ENCODE peak calls at places on chromosomes 12 and 14, in nine cellular contexts. K is left ventricle myocardium inferior, I is breast epithelium, D is colonic mucosa, J is endodermal cell, A is A673, C is spleen, R is tibial nerve, W is pancreas. S is an unnamed sample.

GRCh38 chr14:20698018-20698329 is 9.4 kb downstream of the ANG start:
- DNase-seq in K (no peak), I (no peak), D (no peak), J (no peak), A (no peak), C (no peak), R (no peak), W (no peak), S (no peak)

GRCh38 chr14:59254146-59254910 is 65.9 kb downstream of the DAAM1 start:
- DNase-seq in K (peak; percentile 74), I (peak; percentile 71), D (peak; percentile 68), J (peak; percentile 55), A (peak; percentile 34), C (no peak), R (peak; percentile 47), W (no peak), S (peak; percentile 74)

GRCh38 chr14:89351364-89351957 is 65.6 kb downstream of the FOXN3 start:
- DNase-seq in K (no peak), I (no peak), D (peak; percentile 17), J (peak; percentile 76), A (peak; percentile 63), C (no peak), R (no peak), W (no peak), S (no peak)

GRCh38 chr14:89428556-89429196 is 11.6 kb upstream of the FOXN3 start:
- DNase-seq in K (no peak), I (no peak), D (no peak), J (peak; percentile 65), A (no peak), C (peak; percentile 79), R (no peak), W (no peak), S (peak; percentile 38)

GRCh38 chr12:66240106-66240820 is 51.2 kb downstream of the IRAK3 start:
- DNase-seq in K (no peak), I (no peak), D (no peak), J (no peak), A (no peak), C (no peak), R (no peak), W (no peak), S (no peak)

GRCh38 chr14:84181072-84181471 is 1348.9 kb upstream of the FLRT2 start:
- DNase-seq in K (no peak), I (no peak), D (no peak), J (no peak), A (no peak), C (no peak), R (no peak), W (no peak), S (no peak)

GRCh38 chr12:57005980-57006808 is at the start of gene ZBTB39:
- DNase-seq in K (peak; percentile 64), I (no peak), D (peak; percentile 51), J (peak; percentile 92), A (peak; percentile 85), C (peak; percentile 92), R (no peak), W (peak; percentile 89), S (peak; percentile 35)

GRCh38 chr14:94571395-94571794 is 9.8 kb upstream of the SERPINA5 start:
- DNase-seq in K (peak; percentile 26), I (no peak), D (no peak), J (no peak), A (no peak), C (no peak), R (no peak), W (no peak), S (no peak)

GRCh38 chr12:128840862-128841468 is 12.3 kb upstream of the GLT1D1 start:
- DNase-seq in K (no peak), I (no peak), D (no peak), J (no peak), A (peak; percentile 31), C (peak; percentile 28), R (no peak), W (no peak), S (no peak)

GRCh38 chr14:29222671-29223268 is 456.2 kb downstream of the FOXG1 start:
- DNase-seq in K (no peak), I (no peak), D (no peak), J (peak; percentile 53), A (peak; percentile 57), C (no peak), R (no peak), W (no peak), S (no peak)

DNA sequence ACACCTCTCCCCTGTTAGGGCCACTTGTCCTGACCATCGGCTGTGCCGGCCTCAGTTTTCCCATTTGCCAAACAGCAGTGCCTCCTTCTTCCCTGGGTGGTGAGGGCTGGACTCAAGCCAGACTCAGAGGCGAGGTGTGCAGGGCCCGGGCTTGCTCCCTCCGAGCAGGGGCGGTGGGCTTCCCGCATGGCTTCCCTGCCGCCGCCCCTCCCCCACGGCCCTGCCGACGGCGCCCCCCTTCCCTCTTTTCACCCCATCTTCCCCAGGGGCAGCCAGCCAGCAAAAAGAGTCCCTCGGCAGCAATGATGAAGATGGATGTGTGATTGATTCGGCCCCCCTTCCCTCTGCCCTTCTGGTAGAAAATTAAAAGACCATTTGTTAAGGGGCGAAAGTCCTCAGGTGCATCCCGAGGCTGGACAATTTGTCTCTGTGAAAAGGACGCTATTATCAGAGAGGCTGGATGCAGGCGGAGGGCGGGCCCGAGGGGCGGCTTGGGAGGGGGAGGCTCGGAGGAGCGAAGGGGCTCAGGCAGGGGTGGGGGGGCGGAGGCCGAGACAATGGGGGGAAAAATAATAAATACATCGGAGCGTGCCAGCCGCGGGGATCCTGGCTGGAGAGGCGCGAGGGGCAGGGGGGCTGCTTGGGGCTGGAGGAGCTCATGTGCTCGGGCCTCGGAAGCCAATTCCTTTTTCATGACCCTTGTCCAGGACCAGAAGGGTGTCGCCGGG is 48.0 kb upstream of the LHX5 start:
- DNase-seq in K (no peak), I (no peak), D (no peak), J (no peak), A (no peak), C (no peak), R (no peak), W (no peak), S (no peak)
- H3K27me3 ChIP-seq in K (peaks cover 100% of the 10 kb centered on the region), I (peaks cover 84% of the 10 kb centered on the region), D (peaks cover 1% of the 10 kb centered on the region), J (peaks cover 62% of the 10 kb centered on the region), A (peaks cover 97% of the 10 kb centered on the region), C (peaks cover 48% of the 10 kb centered on the region), R (no peaks in the 10 kb centered on the region), W (peaks cover 28% of the 10 kb centered on the region), S (peaks cover 39% of the 10 kb centered on the region)

DNA sequence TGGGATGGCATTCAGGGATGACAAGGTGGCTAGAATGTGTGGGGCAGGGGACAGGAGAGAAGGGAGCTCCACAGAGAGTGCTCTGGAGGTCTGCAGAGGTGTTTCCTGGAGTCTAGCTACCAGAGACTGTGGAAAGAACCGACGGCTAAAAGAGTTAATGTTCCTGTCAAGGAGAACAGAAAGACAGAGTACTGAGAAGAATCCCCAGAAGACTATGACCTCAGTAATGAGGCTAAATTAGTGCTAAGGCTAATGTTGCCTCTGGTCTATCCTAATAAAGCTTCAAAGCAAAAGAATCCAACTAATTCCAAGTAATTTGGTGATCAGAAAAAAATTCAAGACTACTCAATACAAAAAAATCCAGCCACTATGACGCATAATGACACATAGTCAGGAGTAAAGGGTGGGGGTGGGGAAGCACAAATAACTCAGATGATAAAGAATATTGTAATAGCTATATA is 44.7 kb downstream of the FERMT2 start:
- DNase-seq in K (no peak), I (no peak), D (no peak), J (no peak), A (no peak), C (no peak), R (no peak), W (no peak), S (no peak)
- H3K27ac ChIP-seq in K (peak overlapping the region; percentile 38), I (peak overlapping the region; percentile 41), D (no peak overlapping the region), J (no peak overlapping the region), A (no peak overlapping the region), C (no peak overlapping the region), R (no peak overlapping the region), W (no peak overlapping the region), S (peak overlapping the region; percentile 25)

DNA sequence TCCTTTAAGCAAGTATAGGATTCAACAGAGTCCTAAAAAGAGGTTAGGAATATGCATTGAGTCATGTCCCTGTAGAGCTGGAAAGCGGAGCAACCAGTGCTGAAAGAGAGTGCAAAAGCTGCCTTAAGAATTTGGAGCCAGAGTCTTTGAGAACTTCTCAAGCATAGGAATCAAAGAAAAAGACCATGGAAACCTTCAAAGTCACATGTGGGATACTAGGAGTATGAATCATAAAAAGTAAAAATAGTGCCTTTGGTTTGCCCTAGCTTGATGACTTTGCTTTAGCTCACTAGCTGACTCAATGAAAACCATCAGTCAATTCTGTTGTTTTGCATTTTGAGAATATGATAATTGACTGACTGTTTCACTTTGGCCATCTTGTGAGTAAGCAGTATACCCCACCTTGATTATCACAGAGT is 248.4 kb upstream of the KRR1 start:
- DNase-seq in K (no peak), I (no peak), D (no peak), J (no peak), A (no peak), C (no peak), R (no peak), W (no peak), S (no peak)
- H3K27me3 ChIP-seq in K (no peaks in the 10 kb centered on the region), I (no peaks in the 10 kb centered on the region), D (no peaks in the 10 kb centered on the region), J (no peaks in the 10 kb centered on the region), A (no peaks in the 10 kb centered on the region), C (no peaks in the 10 kb centered on the region), R (no peaks in the 10 kb centered on the region), W (no peaks in the 10 kb centered on the region), S (no peaks in the 10 kb centered on the region)

GRCh38 chr14:64706552-64707193 is 2.4 kb downstream of the PLEKHG3 start:
- DNase-seq in K (no peak), I (no peak), D (no peak), J (peak; percentile 81), A (no peak), C (peak; percentile 77), R (no peak), W (no peak), S (no peak)
- H3K27ac ChIP-seq in K (peak overlapping the region; percentile 91), I (peak overlapping the region; percentile 85), D (peak overlapping the region; percentile 84), J (peak overlapping the region; percentile 20), A (no peak overlapping the region), C (peak overlapping the region; percentile 93), R (peak overlapping the region; percentile 88), W (peak overlapping the region; percentile 93), S (peak overlapping the region; percentile 75)

S was measured in gastrocnemius medialis.